ENCODE peak calls at places on chromosomes 2 and 18, in four cellular contexts. One of them, this sample, is unnamed.

GRCh38 chr2:65017335-65017734 is 28.1 kb downstream of the SLC1A4 start:
- DNase-seq in heart right ventricle: no peak
- DNase-seq in cardiac muscle cell: no peak
- DNase-seq in neural progenitor cell: peak
- DNase-seq in this sample: no peak

GRCh38 chr2:64629329-64629781 is 24.4 kb downstream of the SERTAD2 start:
- DNase-seq in heart right ventricle: no peak
- DNase-seq in cardiac muscle cell: no peak
- DNase-seq in neural progenitor cell: no peak
- DNase-seq in this sample: no peak

GRCh38 chr2:112920923-112921532 is 10.1 kb downstream of the IL37 start:
- DNase-seq in heart right ventricle: no peak
- DNase-seq in cardiac muscle cell: no peak
- DNase-seq in neural progenitor cell: no peak
- DNase-seq in this sample: peak

GRCh38 chr2:131085646-131086045 is 7.6 kb downstream of the FAM168B start:
- DNase-seq in heart right ventricle: no peak
- DNase-seq in cardiac muscle cell: no peak
- DNase-seq in neural progenitor cell: no peak
- DNase-seq in this sample: no peak

GRCh38 chr2:56741601-56742102 is 557.9 kb downstream of the CCDC85A start:
- DNase-seq in heart right ventricle: peak
- DNase-seq in cardiac muscle cell: peak
- DNase-seq in neural progenitor cell: no peak
- DNase-seq in this sample: peak

GRCh38 chr2:120269076-120269744 is 16.6 kb downstream of the RALB start:
- DNase-seq in heart right ventricle: no peak
- DNase-seq in cardiac muscle cell: no peak
- DNase-seq in neural progenitor cell: no peak
- DNase-seq in this sample: no peak

GRCh38 chr2:65500319-65501040 is 68.1 kb upstream of the SPRED2 start:
- DNase-seq in heart right ventricle: no peak
- DNase-seq in cardiac muscle cell: no peak
- DNase-seq in neural progenitor cell: no peak
- DNase-seq in this sample: no peak

GRCh38 chr2:42925742-42926437 is 133.5 kb upstream of the HAAO start:
- DNase-seq in heart right ventricle: peak
- DNase-seq in cardiac muscle cell: no peak
- DNase-seq in neural progenitor cell: peak
- DNase-seq in this sample: no peak

GRCh38 chr18:76208632-76209308 is 286.3 kb downstream of the ZNF516 start:
- DNase-seq in heart right ventricle: no peak
- DNase-seq in cardiac muscle cell: peak
- DNase-seq in neural progenitor cell: peak
- DNase-seq in this sample: no peak

GRCh38 chr2:156437272-156437671 is 1.1 kb downstream of the GPD2 start:
- DNase-seq in heart right ventricle: no peak
- DNase-seq in cardiac muscle cell: peak
- DNase-seq in neural progenitor cell: peak
- DNase-seq in this sample: no peak

GRCh38 chr2:167508709-167509108 is 620.4 kb downstream of the XIRP2 start:
- DNase-seq in heart right ventricle: no peak
- DNase-seq in cardiac muscle cell: no peak
- DNase-seq in neural progenitor cell: no peak
- DNase-seq in this sample: no peak

GRCh38 chr2:71925268-71926097 is 222.2 kb downstream of the CYP26B1 start:
- DNase-seq in heart right ventricle: no peak
- DNase-seq in cardiac muscle cell: peak
- DNase-seq in neural progenitor cell: no peak
- DNase-seq in this sample: peak

GRCh38 chr2:55992465-55992864 is 68.9 kb upstream of the EFEMP1 start:
- DNase-seq in heart right ventricle: no peak
- DNase-seq in cardiac muscle cell: peak
- DNase-seq in neural progenitor cell: no peak
- DNase-seq in this sample: peak

GRCh38 chr18:3596324-3597158 is 146.6 kb downstream of the TGIF1 start:
- DNase-seq in heart right ventricle: peak
- DNase-seq in cardiac muscle cell: no peak
- DNase-seq in neural progenitor cell: peak
- DNase-seq in this sample: peak

GRCh38 chr18:77061946-77062517 is 70.6 kb downstream of the MBP start:
- DNase-seq in heart right ventricle: no peak
- DNase-seq in cardiac muscle cell: no peak
- DNase-seq in neural progenitor cell: peak
- DNase-seq in this sample: no peak

GRCh38 chr2:189204322-189204941 is 24.9 kb upstream of the COL5A2 start:
- DNase-seq in heart right ventricle: no peak
- DNase-seq in cardiac muscle cell: peak
- DNase-seq in neural progenitor cell: no peak
- DNase-seq in this sample: peak

GRCh38 chr18:79493801-79494211 is 98.1 kb downstream of the NFATC1 start:
- DNase-seq in heart right ventricle: no peak
- DNase-seq in cardiac muscle cell: no peak
- DNase-seq in neural progenitor cell: no peak
- DNase-seq in this sample: no peak

GRCh38 chr2:8525582-8526402 is 156.1 kb upstream of the ID2 start:
- DNase-seq in heart right ventricle: peak
- DNase-seq in cardiac muscle cell: peak
- DNase-seq in neural progenitor cell: peak
- DNase-seq in this sample: peak

GRCh38 chr2:37776487-37776886 is 105.0 kb upstream of the CDC42EP3 start:
- DNase-seq in heart right ventricle: no peak
- DNase-seq in cardiac muscle cell: peak
- DNase-seq in neural progenitor cell: no peak
- DNase-seq in this sample: peak

GRCh38 chr2:229539628-229540027 is 174.7 kb downstream of the DNER start:
- DNase-seq in heart right ventricle: no peak
- DNase-seq in cardiac muscle cell: peak
- DNase-seq in neural progenitor cell: no peak
- DNase-seq in this sample: peak

GRCh38 chr2:239396881-239397681 is 3.7 kb downstream of the HDAC4 start:
- DNase-seq in heart right ventricle: no peak
- DNase-seq in cardiac muscle cell: no peak
- DNase-seq in neural progenitor cell: no peak
- DNase-seq in this sample: no peak

GRCh38 chr2:105625632-105626031 is 119.1 kb upstream of the NCK2 start:
- DNase-seq in heart right ventricle: no peak
- DNase-seq in cardiac muscle cell: no peak
- DNase-seq in neural progenitor cell: no peak
- DNase-seq in this sample: no peak

GRCh38 chr2:40282428-40282827 is 169.5 kb downstream of the SLC8A1 start:
- DNase-seq in heart right ventricle: no peak
- DNase-seq in cardiac muscle cell: peak
- DNase-seq in neural progenitor cell: no peak
- DNase-seq in this sample: no peak

GRCh38 chr2:101830555-101830954 is 133.0 kb downstream of the MAP4K4 start:
- DNase-seq in heart right ventricle: no peak
- DNase-seq in cardiac muscle cell: peak
- DNase-seq in neural progenitor cell: no peak
- DNase-seq in this sample: peak

GRCh38 chr2:186101603-186102002 is 363.0 kb downstream of the FSIP2 start:
- DNase-seq in heart right ventricle: no peak
- DNase-seq in cardiac muscle cell: no peak
- DNase-seq in neural progenitor cell: no peak
- DNase-seq in this sample: no peak

GRCh38 chr18:24051256-24051947 is 36.8 kb downstream of the TTC39C start:
- DNase-seq in heart right ventricle: no peak
- DNase-seq in cardiac muscle cell: peak
- DNase-seq in neural progenitor cell: no peak
- DNase-seq in this sample: peak

GRCh38 chr2:223944166-223944703 is 900 bp downstream of the WDFY1 start:
- DNase-seq in heart right ventricle: peak
- DNase-seq in cardiac muscle cell: no peak
- DNase-seq in neural progenitor cell: peak
- DNase-seq in this sample: peak

GRCh38 chr2:10834300-10834699 is 21.7 kb upstream of the PDIA6 start:
- DNase-seq in heart right ventricle: no peak
- DNase-seq in cardiac muscle cell: no peak
- DNase-seq in neural progenitor cell: no peak
- DNase-seq in this sample: no peak

GRCh38 chr2:220451438-220451837 is 824.0 kb downstream of the SLC4A3 start:
- DNase-seq in heart right ventricle: no peak
- DNase-seq in cardiac muscle cell: no peak
- DNase-seq in neural progenitor cell: no peak
- DNase-seq in this sample: no peak

GRCh38 chr2:119230630-119231185 is 7.1 kb downstream of the STEAP3 start:
- DNase-seq in heart right ventricle: no peak
- DNase-seq in cardiac muscle cell: peak
- DNase-seq in neural progenitor cell: peak
- DNase-seq in this sample: no peak

GRCh38 chr2:3738454-3738853 is 35.1 kb downstream of the DCDC2C start:
- DNase-seq in heart right ventricle: no peak
- DNase-seq in cardiac muscle cell: peak
- DNase-seq in neural progenitor cell: peak
- DNase-seq in this sample: no peak

GRCh38 chr2:58032016-58032750 is 14.4 kb upstream of the VRK2 start:
- DNase-seq in heart right ventricle: no peak
- DNase-seq in cardiac muscle cell: no peak
- DNase-seq in neural progenitor cell: no peak
- DNase-seq in this sample: no peak

GRCh38 chr2:113283704-113284284 is 5.1 kb upstream of the PAX8 start:
- DNase-seq in heart right ventricle: peak
- DNase-seq in cardiac muscle cell: peak
- DNase-seq in neural progenitor cell: no peak
- DNase-seq in this sample: peak

GRCh38 chr2:7612969-7613368 is 695.8 kb downstream of the RNF144A start:
- DNase-seq in heart right ventricle: no peak
- DNase-seq in cardiac muscle cell: peak
- DNase-seq in neural progenitor cell: no peak
- DNase-seq in this sample: peak

GRCh38 chr2:36168136-36168535 is 187.4 kb upstream of the CRIM1 start:
- DNase-seq in heart right ventricle: no peak
- DNase-seq in cardiac muscle cell: no peak
- DNase-seq in neural progenitor cell: no peak
- DNase-seq in this sample: peak

GRCh38 chr18:51622676-51623075 is 425.2 kb upstream of the MEX3C start:
- DNase-seq in heart right ventricle: no peak
- DNase-seq in cardiac muscle cell: no peak
- DNase-seq in neural progenitor cell: peak
- DNase-seq in this sample: no peak
- TF ChIP-seq CTCF in heart right ventricle: no peak
- TF ChIP-seq CTCF in cardiac muscle cell: no peak
- TF ChIP-seq CTCF in neural progenitor cell: no peak
- TF ChIP-seq CTCF in this sample: no peak

GRCh38 chr18:57286949-57287348 is 65.4 kb upstream of the ST8SIA3 start:
- DNase-seq in heart right ventricle: no peak
- DNase-seq in cardiac muscle cell: no peak
- DNase-seq in neural progenitor cell: no peak
- DNase-seq in this sample: no peak

GRCh38 chr18:57287766-57288165 is 64.6 kb upstream of the ST8SIA3 start:
- DNase-seq in heart right ventricle: no peak
- DNase-seq in cardiac muscle cell: no peak
- DNase-seq in neural progenitor cell: no peak
- DNase-seq in this sample: no peak
- TF ChIP-seq CTCF in heart right ventricle: no peak
- TF ChIP-seq CTCF in cardiac muscle cell: no peak
- TF ChIP-seq CTCF in neural progenitor cell: no peak
- TF ChIP-seq CTCF in this sample: no peak

GRCh38 chr18:6681331-6681875 is 48.1 kb upstream of the ARHGAP28 start:
- DNase-seq in heart right ventricle: no peak
- DNase-seq in cardiac muscle cell: peak
- DNase-seq in neural progenitor cell: no peak
- DNase-seq in this sample: no peak

GRCh38 chr18:6679201-6679600 is 50.3 kb upstream of the ARHGAP28 start:
- DNase-seq in heart right ventricle: no peak
- DNase-seq in cardiac muscle cell: no peak
- DNase-seq in neural progenitor cell: no peak
- DNase-seq in this sample: no peak

GRCh38 chr18:6682437-6683111 is 46.9 kb upstream of the ARHGAP28 start:
- DNase-seq in heart right ventricle: no peak
- DNase-seq in cardiac muscle cell: peak
- DNase-seq in neural progenitor cell: no peak
- DNase-seq in this sample: no peak

GRCh38 chr18:6683112-6683876 is 46.2 kb upstream of the ARHGAP28 start:
- DNase-seq in heart right ventricle: peak
- DNase-seq in cardiac muscle cell: no peak
- DNase-seq in neural progenitor cell: no peak
- DNase-seq in this sample: no peak
- TF ChIP-seq CTCF in heart right ventricle: no peak
- TF ChIP-seq CTCF in cardiac muscle cell: no peak
- TF ChIP-seq CTCF in neural progenitor cell: no peak
- TF ChIP-seq CTCF in this sample: no peak

GRCh38 chr2:2234398-2234797 is 96.7 kb downstream of the MYT1L start:
- DNase-seq in heart right ventricle: no peak
- DNase-seq in cardiac muscle cell: no peak
- DNase-seq in neural progenitor cell: peak
- DNase-seq in this sample: no peak

GRCh38 chr2:2226326-2226725 is 104.7 kb downstream of the MYT1L start:
- DNase-seq in heart right ventricle: no peak
- DNase-seq in cardiac muscle cell: no peak
- DNase-seq in neural progenitor cell: no peak
- DNase-seq in this sample: no peak

GRCh38 chr2:2233171-2233826 is 97.8 kb downstream of the MYT1L start:
- DNase-seq in heart right ventricle: no peak
- DNase-seq in cardiac muscle cell: no peak
- DNase-seq in neural progenitor cell: no peak
- DNase-seq in this sample: no peak

GRCh38 chr2:2232167-2232566 is 98.9 kb downstream of the MYT1L start:
- DNase-seq in heart right ventricle: no peak
- DNase-seq in cardiac muscle cell: no peak
- DNase-seq in neural progenitor cell: no peak
- DNase-seq in this sample: no peak

GRCh38 chr2:2229898-2230817 is 100.9 kb downstream of the MYT1L start:
- DNase-seq in heart right ventricle: peak
- DNase-seq in cardiac muscle cell: no peak
- DNase-seq in neural progenitor cell: no peak
- DNase-seq in this sample: no peak
- TF ChIP-seq CTCF in heart right ventricle: peak
- TF ChIP-seq CTCF in cardiac muscle cell: no peak
- TF ChIP-seq CTCF in neural progenitor cell: peak
- TF ChIP-seq CTCF in this sample: no peak

GRCh38 chr2:32678825-32679224 is 51.0 kb downstream of the TTC27 start:
- DNase-seq in heart right ventricle: no peak
- DNase-seq in cardiac muscle cell: peak
- DNase-seq in neural progenitor cell: no peak
- DNase-seq in this sample: no peak
- TF ChIP-seq CTCF in heart right ventricle: no peak
- TF ChIP-seq CTCF in cardiac muscle cell: no peak
- TF ChIP-seq CTCF in neural progenitor cell: no peak
- TF ChIP-seq CTCF in this sample: no peak

This sample was measured in mammary epithelial cell.